ENCODE peak calls at places on chromosome 17, in four cellular contexts. M is A549, G is GM12878, Q is HepG2. U is an unnamed sample.

GRCh38 chr17:45954914-45955313 is 44.1 kb upstream of the STH start:
- DNase-seq in M (no peak), G (no peak), Q (no peak), U (no peak)

GRCh38 chr17:1298616-1299015 is 19.2 kb downstream of the TRARG1 start:
- DNase-seq in M (no peak), G (no peak), Q (no peak), U (no peak)

GRCh38 chr17:75875182-75875939 is 3.0 kb downstream of the TRIM47 start:
- DNase-seq in M (no peak), G (no peak), Q (no peak), U (peak)

GRCh38 chr17:67151717-67152116 is 93.3 kb downstream of the HELZ start:
- DNase-seq in M (peak), G (no peak), Q (no peak), U (no peak)

GRCh38 chr17:57099165-57099564 is 14.1 kb downstream of the AKAP1 start:
- DNase-seq in M (no peak), G (no peak), Q (no peak), U (no peak)

GRCh38 chr17:14971054-14971453 is 294.1 kb downstream of the PMP22 start:
- DNase-seq in M (no peak), G (no peak), Q (no peak), U (no peak)

GRCh38 chr17:5832886-5833285 is 237.3 kb upstream of the WSCD1 start:
- DNase-seq in M (peak), G (no peak), Q (peak), U (no peak)

GRCh38 chr17:29584452-29585079 is 4.9 kb downstream of the GIT1 start:
- DNase-seq in M (no peak), G (no peak), Q (no peak), U (peak)

GRCh38 chr17:4136373-4136772 is 6.5 kb downstream of the ZZEF1 start:
- DNase-seq in M (no peak), G (no peak), Q (no peak), U (no peak)

GRCh38 chr17:69773081-69773480 is 301.9 kb upstream of the KCNJ16 start:
- DNase-seq in M (no peak), G (no peak), Q (no peak), U (no peak)

GRCh38 chr17:40980594-40980993 is 3.5 kb downstream of the KRT40 start:
- DNase-seq in M (no peak), G (no peak), Q (no peak), U (no peak)

GRCh38 chr17:31663576-31663975 is 195.5 kb downstream of the COPRS start:
- DNase-seq in M (no peak), G (no peak), Q (no peak), U (no peak)

GRCh38 chr17:28745052-28745776 is 1.4 kb downstream of the TRAF4 start:
- DNase-seq in M (no peak), G (no peak), Q (peak), U (peak)

GRCh38 chr17:57033296-57033695 is 51.8 kb upstream of the AKAP1 start:
- DNase-seq in M (no peak), G (no peak), Q (no peak), U (no peak)

GRCh38 chr17:38711792-38712571 is 6.9 kb downstream of the MLLT6 start:
- DNase-seq in M (no peak), G (no peak), Q (no peak), U (no peak)

GRCh38 chr17:42194133-42194899 is at the start of gene GHDC:
- DNase-seq in M (peak), G (peak), Q (peak), U (peak)

GRCh38 chr17:19904412-19904811 is 36.7 kb upstream of the ULK2 start:
- DNase-seq in M (no peak), G (no peak), Q (peak), U (no peak)

GRCh38 chr17:73592531-73592961 is 51.7 kb downstream of the SDK2 start:
- DNase-seq in M (no peak), G (no peak), Q (no peak), U (no peak)

GRCh38 chr17:12231027-12231682 is 210.5 kb downstream of the MAP2K4 start:
- DNase-seq in M (peak), G (no peak), Q (no peak), U (no peak)

GRCh38 chr17:34393401-34393800 is 30.4 kb upstream of the CCL1 start:
- DNase-seq in M (no peak), G (no peak), Q (no peak), U (peak)

GRCh38 chr17:42414782-42415409 is 8.2 kb downstream of the CAVIN1 start:
- DNase-seq in M (no peak), G (no peak), Q (no peak), U (no peak)

GRCh38 chr17:6756425-6757012 is 673 bp downstream of the XAF1 start:
- DNase-seq in M (no peak), G (no peak), Q (no peak), U (no peak)

GRCh38 chr17:42050360-42051012 is at the start of gene C17orf113:
- DNase-seq in M (peak), G (no peak), Q (peak), U (peak)

GRCh38 chr17:56960596-56961538 is at the start of gene COIL:
- DNase-seq in M (peak), G (peak), Q (peak), U (peak)

GRCh38 chr17:1764274-1764673 is 2.4 kb downstream of the SERPINF1 start:
- DNase-seq in M (no peak), G (no peak), Q (no peak), U (no peak)

GRCh38 chr17:56735842-56736241 is 97.9 kb downstream of the C17orf67 start:
- DNase-seq in M (no peak), G (no peak), Q (no peak), U (no peak)

GRCh38 chr17:54891176-54891821 is 9.4 kb upstream of the TOM1L1 start:
- DNase-seq in M (peak), G (no peak), Q (peak), U (peak)

GRCh38 chr17:40121191-40121885 is 433 bp upstream of the MSL1 start:
- DNase-seq in M (peak), G (no peak), Q (no peak), U (no peak)

GRCh38 chr17:56158344-56158743 is 5.1 kb downstream of the ANKFN1 start:
- DNase-seq in M (no peak), G (no peak), Q (no peak), U (no peak)

GRCh38 chr17:81385320-81386111 is 9.7 kb upstream of the BAHCC1 start:
- DNase-seq in M (no peak), G (no peak), Q (peak), U (no peak)

GRCh38 chr17:67642488-67642887 is 75.2 kb upstream of the NOL11 start:
- DNase-seq in M (no peak), G (no peak), Q (no peak), U (no peak)

DNA sequence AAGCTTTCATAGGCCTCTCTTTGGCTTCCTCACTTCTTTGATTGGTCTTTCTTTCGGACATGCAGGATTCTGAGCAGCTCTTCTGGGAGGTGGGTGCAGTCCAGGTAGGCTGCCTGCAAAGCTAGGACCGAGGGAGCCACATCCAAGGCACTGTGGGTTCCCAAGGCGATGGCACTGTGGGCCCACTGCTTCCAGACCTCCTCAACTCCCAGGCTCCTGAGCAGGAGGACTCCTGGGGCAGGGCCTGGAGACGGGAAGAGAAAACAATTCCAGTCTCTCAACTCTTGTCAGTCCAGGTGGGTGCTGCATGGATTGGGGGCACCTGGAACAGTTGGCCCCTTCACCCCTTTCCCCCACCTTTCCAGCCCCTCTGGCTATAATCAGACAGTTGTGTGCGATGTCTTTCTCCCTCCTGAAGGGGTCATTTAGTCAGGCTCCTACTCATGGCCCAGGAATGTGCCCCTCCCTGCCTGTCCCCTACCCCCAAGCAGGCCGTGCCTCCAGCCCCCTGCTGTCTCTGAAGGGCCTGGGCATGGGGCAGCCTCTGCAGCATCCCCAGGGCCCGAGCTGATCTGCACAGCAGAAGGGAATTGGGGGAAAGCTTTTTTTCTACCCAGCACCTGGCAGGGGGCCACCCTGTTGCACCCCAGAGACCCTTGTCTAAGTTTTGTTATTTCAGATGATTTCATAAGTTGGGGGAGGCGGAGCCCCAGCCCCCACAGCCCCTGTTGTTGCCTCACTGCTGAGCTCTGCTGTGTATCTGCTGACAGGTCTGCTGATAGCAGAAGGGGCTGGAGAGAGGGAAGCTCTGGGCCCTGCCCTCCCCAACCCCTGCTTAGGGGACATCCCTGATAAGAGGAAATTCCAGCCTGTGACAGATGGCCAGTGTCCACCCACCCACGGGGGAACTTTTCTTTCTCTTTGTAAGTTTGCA is 330.3 kb downstream of the SEC14L1 start:
- DNase-seq in M (peak), G (no peak), Q (peak), U (peak)
- TF ChIP-seq EP300 in M (no peak), G (no peak), Q (no peak), U (peak)

GRCh38 chr17:49674507-49674906 is 3.4 kb downstream of the SPOP start:
- DNase-seq in M (no peak), G (no peak), Q (no peak), U (no peak)

GRCh38 chr17:49677933-49678847 is at the start of gene SPOP:
- DNase-seq in M (peak), G (peak), Q (peak), U (peak)

GRCh38 chr17:49677134-49677932 is 564 bp downstream of the SPOP start:
- DNase-seq in M (peak), G (peak), Q (peak), U (peak)

GRCh38 chr17:49680314-49680713 is 2.4 kb upstream of the SPOP start:
- DNase-seq in M (no peak), G (no peak), Q (no peak), U (no peak)

GRCh38 chr17:49676276-49676868 is 1.5 kb downstream of the SPOP start:
- DNase-seq in M (no peak), G (peak), Q (no peak), U (no peak)
- TF ChIP-seq PBX3 in M (no peak), G (no peak), Q (no peak), U (no peak)

GRCh38 chr17:16215273-16215964 is at the start of gene NCOR1:
- DNase-seq in M (peak), G (no peak), Q (peak), U (peak)
- TF ChIP-seq EP300 in M (no peak), G (no peak), Q (no peak), U (no peak)

GRCh38 chr17:36591434-36592315 is at the start of gene DHRS11:
- DNase-seq in M (peak), G (no peak), Q (peak), U (peak)

GRCh38 chr17:36592711-36593321 is 1.1 kb downstream of the DHRS11 start:
- DNase-seq in M (no peak), G (no peak), Q (peak), U (no peak)

GRCh38 chr17:36592316-36592710 is 634 bp downstream of the DHRS11 start:
- DNase-seq in M (peak), G (no peak), Q (no peak), U (peak)

GRCh38 chr17:36593651-36594316 is 2.1 kb downstream of the DHRS11 start:
- DNase-seq in M (no peak), G (no peak), Q (no peak), U (no peak)

DNA sequence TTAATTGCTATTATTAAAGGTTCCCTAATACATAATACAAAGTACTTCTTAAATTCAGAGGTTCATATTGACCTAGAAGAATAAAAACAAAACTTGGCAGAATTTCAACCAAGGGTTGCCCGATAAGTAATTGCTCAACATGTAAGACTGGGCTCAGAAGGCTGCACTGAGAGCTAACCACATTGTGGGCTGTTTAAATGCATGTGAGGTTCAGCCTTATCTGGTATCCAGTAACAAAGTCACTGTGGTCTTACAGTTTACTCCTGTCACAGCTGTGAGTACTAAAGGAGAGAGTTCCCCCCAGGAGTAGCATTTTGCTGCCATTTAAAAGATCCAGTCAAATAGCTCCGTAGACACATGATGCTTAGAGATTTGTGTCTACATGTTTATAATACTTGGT is 1.6 kb upstream of the DHRS11 start:
- DNase-seq in M (no peak), G (no peak), Q (no peak), U (no peak)
- TF ChIP-seq PBX3 in M (no peak), G (no peak), Q (no peak), U (no peak)

GRCh38 chr17:79831367-79832210 is 7.7 kb downstream of the CBX4 start:
- DNase-seq in M (no peak), G (no peak), Q (peak), U (peak)
- TF ChIP-seq EP300 in M (no peak), G (no peak), Q (no peak), U (no peak)

GRCh38 chr17:49554694-49555494 is 20.8 kb upstream of the NXPH3 start:
- DNase-seq in M (no peak), G (no peak), Q (no peak), U (peak)

GRCh38 chr17:49553676-49554335 is 21.9 kb upstream of the NXPH3 start:
- DNase-seq in M (no peak), G (no peak), Q (no peak), U (peak)

GRCh38 chr17:49555495-49556018 is 20.1 kb upstream of the NXPH3 start:
- DNase-seq in M (no peak), G (no peak), Q (no peak), U (peak)

GRCh38 chr17:49557204-49558024 is 18.3 kb upstream of the NXPH3 start:
- DNase-seq in M (peak), G (no peak), Q (peak), U (peak)

DNA sequence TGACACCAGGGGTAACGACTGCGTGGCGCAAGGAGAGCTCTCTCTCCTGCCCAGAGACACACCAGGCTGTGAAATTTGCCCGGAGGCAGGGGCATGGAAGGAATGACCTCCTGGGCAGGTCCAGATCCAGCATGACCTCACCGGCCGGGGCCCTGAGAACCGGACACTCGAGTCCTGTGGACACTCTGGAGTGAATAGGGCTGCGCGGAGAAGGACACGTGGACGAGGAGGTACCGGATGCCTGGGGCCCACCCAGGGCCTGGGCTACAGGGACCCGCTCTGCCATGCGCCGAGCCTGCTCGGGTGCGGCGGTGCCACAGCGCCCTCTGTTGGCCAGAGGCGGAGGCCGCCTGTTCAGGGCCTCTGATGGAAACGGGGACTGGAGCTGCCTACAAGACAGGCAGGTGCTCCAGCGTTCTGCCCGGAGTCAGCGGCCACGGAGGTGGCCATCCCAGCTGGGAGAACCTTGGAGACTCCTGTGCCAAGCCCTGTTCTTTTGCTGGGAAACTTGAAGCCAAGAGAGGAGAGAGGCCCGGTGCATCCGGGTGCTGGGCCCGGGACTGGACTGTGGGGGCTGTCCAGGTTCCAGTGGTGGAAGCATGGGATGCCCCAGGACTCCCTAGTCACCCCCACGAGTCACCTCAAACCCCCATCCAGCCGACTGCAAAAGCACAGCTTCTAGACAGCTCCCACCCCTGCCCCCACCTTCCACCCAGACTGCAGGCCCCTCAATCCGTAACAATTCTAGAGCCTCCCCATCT is 19.3 kb upstream of the NXPH3 start:
- DNase-seq in M (peak), G (no peak), Q (peak), U (peak)
- TF ChIP-seq PBX3 in M (no peak), G (no peak), Q (no peak), U (no peak)

DNA sequence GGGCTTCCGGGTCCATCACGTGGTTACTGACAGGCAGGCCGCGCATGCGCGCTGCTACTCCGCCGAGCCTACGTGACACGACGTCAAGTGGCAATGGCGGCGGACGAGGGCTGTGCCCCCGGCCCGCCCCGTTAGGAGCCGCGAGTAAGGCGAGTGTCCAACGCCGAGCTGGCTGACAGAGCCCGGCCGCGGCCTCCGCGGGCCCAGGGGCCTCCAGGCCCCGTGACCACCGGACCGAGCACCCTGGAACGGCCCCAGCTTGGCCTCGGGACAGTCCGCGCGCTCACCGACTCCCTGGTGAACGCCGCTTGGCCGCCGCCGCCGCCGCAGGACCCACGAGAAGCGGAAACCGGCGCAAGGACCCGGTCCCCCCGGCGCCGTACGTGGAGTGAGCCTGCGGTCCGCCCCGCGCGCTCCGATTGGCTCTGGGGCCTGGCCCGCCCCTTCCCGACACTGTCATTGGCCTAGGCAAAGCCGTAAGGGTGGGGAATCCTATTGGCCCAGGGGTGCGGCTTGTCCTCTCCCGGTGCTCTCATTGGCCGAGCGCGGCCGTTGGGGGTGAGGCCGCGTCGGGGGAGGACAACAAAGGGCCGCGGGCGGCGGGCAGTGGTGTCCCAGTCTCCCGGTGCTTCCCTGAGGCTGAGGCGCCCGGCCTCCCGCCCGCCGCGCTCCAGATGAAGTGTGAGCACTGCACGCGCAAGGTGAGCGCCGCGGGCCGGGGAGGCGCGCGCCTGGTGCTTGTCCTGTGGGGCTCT is at the start of gene NARF:
- DNase-seq in M (peak), G (peak), Q (peak), U (peak)
- TF ChIP-seq EP300 in M (no peak), G (no peak), Q (no peak), U (no peak)

DNA sequence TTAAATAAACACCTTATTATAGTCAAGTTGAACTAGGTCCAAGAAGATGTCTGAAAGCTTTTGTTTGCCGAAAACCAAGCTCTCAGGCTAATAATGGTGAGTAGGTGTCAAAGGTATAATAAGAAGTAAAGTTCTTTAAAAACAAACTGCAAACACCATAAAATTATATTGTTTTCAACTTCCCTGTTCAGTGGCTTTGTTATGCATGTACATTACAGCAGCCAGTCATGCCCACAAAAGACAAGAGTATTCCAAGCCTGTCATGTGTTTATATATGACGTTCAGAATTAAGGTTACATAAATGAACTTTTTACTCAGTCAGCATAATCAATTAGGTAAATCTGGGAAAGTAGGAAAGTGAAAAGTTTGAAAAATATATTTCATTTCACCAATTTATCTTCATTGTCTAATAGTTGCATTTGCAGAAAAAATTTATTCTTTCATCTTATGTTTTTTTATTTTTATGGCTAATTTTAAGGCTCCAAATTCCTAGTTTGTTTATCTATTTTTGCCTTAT is 928.7 kb upstream of the SOX9 start:
- DNase-seq in M (no peak), G (no peak), Q (no peak), U (no peak)
- TF ChIP-seq PBX3 in M (no peak), G (no peak), Q (no peak), U (no peak)